ENCODE peak calls at places on chromosomes 4 and X, in seven cellular contexts. T is GM23248, L is endothelial cell of umbilical vein, W is testis, E is left ventricle myocardium inferior, C is OCI-LY7, G is psoas muscle. R is an unnamed sample.

GRCh38 chrX:120015145-120016067 is 62.1 kb downstream of the RHOXF2B start:
- DNase-seq in G (no peak), T (peak; percentile 20), E (no peak), L (no peak), C (no peak), W (no peak), R (peak; percentile 32)

GRCh38 chr4:47623916-47624554 is 139.0 kb downstream of the ATP10D start:
- DNase-seq in E (no peak), C (no peak), T (peak; percentile 59), G (no peak), W (no peak), L (no peak), R (no peak)

GRCh38 chr4:87416965-87417364 is 5.4 kb upstream of the NUDT9 start:
- DNase-seq in C (no peak), E (no peak), W (no peak), L (no peak), G (no peak), T (no peak), R (no peak)

GRCh38 chr4:30833206-30833605 is 113.0 kb downstream of the PCDH7 start:
- DNase-seq in C (no peak), L (no peak), T (no peak), G (no peak), W (no peak), E (no peak), R (no peak)

GRCh38 chr4:185244763-185245162 is 35.4 kb downstream of the SNX25 start:
- DNase-seq in E (no peak), W (no peak), L (no peak), C (no peak), T (peak; percentile 13), G (no peak), R (no peak)

GRCh38 chr4:23937173-23937572 is 47.3 kb upstream of the PPARGC1A start:
- DNase-seq in G (no peak), C (no peak), T (peak; percentile 59), W (no peak), E (no peak), L (no peak), R (no peak)

GRCh38 chrX:42694260-42694815 is 83.6 kb downstream of the PPP1R2C start:
- DNase-seq in G (no peak), T (no peak), C (no peak), W (no peak), L (no peak), E (no peak), R (no peak)

GRCh38 chr4:1594871-1595788 is 89.0 kb downstream of the FAM53A start:
- DNase-seq in L (no peak), W (no peak), E (no peak), T (no peak), C (no peak), G (no peak), R (no peak)

GRCh38 chr4:8573266-8573665 is 6.9 kb upstream of the GPR78 start:
- DNase-seq in L (no peak), T (no peak), E (no peak), W (no peak), G (no peak), C (no peak), R (no peak)

GRCh38 chr4:122591196-122591595 is 29.7 kb downstream of the IL21 start:
- DNase-seq in T (peak; percentile 51), E (no peak), C (no peak), W (no peak), L (no peak), G (no peak), R (no peak)

GRCh38 chr4:3219761-3220481 is 29.0 kb upstream of the MSANTD1 start:
- DNase-seq in E (no peak), W (no peak), L (no peak), G (peak; percentile 2), T (no peak), C (no peak), R (no peak)

DNA sequence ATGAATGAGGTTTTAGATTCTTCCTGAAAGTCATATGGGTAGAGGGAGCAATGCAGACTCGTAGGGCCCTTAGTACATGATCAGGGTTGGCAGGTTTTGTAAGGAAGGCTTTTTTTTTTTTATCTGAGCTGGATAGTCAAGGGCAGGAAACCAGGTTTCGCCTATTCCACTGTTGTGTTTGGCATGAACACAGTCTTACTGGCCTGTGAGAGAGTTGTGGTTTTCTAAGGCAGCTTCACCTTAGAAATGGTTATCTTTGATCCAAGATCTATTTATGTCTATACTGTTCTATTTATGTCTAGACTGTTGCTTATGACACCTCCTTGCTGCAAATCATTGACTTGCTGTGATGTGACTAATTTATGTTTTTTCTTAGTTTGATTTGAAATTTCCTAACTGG is 49.0 kb downstream of the SPATA18 start:
- DNase-seq in G (no peak), W (no peak), E (no peak), C (no peak), L (peak; percentile 16), T (peak; percentile 22), R (peak; percentile 21)
- H3K27ac ChIP-seq in G (no peak overlapping the region), W (no peak overlapping the region), E (no peak overlapping the region), C (no peak overlapping the region), L (no peak overlapping the region), T (no peak overlapping the region), R (peak overlapping the region; percentile 58)

DNA sequence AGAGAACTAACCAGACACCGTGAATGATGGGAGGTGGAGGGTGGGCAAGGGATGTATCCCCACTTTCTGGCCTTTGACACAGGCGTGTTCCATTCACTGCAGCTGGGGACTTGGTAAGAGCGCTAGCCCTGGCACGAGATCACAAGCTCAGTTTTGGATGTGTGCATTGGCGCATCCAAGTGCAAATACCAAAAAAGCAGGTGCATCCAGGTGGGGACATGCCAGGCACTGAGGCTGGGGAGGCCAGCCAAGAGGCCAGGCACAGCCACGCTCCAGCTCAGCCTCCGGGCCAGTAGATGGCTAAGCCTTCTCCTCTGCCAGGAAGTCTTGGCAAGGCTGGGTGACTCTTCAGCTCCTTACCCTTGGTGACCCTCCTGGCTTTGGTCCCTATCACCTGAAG is 4.4 kb upstream of the ZFP92 start:
- DNase-seq in C (no peak), E (no peak), G (no peak), T (no peak), L (no peak), W (no peak), R (no peak)
- H3K27ac ChIP-seq in C (no peak overlapping the region), E (no peak overlapping the region), G (no peak overlapping the region), T (no peak overlapping the region), L (no peak overlapping the region), W (no peak overlapping the region), R (no peak overlapping the region)

GRCh38 chr4:153261431-153261830 is 57.2 kb downstream of the TRIM2 start:
- DNase-seq in G (no peak), W (no peak), C (no peak), E (no peak), L (no peak), T (peak; percentile 43), R (no peak)
- H3K27ac ChIP-seq in G (no peak overlapping the region), W (no peak overlapping the region), C (no peak overlapping the region), E (no peak overlapping the region), L (no peak overlapping the region), T (peak overlapping the region; percentile 13), R (no peak overlapping the region)

GRCh38 chr4:158560284-158560683 is 38.6 kb downstream of the RXFP1 start:
- DNase-seq in T (no peak), W (no peak), G (no peak), C (no peak), E (no peak), L (no peak), R (no peak)
- H3K27ac ChIP-seq in T (no peak overlapping the region), W (no peak overlapping the region), G (no peak overlapping the region), C (no peak overlapping the region), E (no peak overlapping the region), L (no peak overlapping the region), R (no peak overlapping the region)

DNA sequence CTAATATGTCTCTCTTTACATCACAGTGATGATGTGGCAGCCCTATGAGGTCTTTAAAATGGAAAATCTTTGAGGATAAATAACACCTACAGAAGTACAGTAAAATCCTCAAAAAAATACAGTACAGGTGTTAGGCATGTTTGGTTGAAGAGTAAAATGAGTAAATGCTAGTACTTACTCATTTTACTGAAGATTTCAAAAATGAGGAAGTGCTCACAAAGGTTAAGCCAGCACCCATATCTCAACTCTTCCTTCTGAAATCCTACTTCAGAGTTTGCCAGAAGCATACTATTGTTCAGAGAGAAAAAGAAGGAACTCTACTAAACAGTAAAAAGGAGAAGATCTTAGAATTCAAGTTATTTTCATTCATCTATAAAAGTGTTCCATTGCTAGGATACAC is 130.9 kb downstream of the CBR4 start:
- DNase-seq in G (no peak), C (no peak), W (no peak), T (no peak), E (no peak), L (no peak), R (no peak)
- H3K27ac ChIP-seq in G (peak overlapping the region; percentile 77), C (no peak overlapping the region), W (no peak overlapping the region), T (no peak overlapping the region), E (peak overlapping the region; percentile 74), L (no peak overlapping the region), R (no peak overlapping the region)

GRCh38 chr4:108157655-108158054 is 11.1 kb downstream of the LEF1 start:
- DNase-seq in E (no peak), G (no peak), W (no peak), T (no peak), L (no peak), C (no peak), R (no peak)

GRCh38 chr4:108152980-108153379 is 15.8 kb downstream of the LEF1 start:
- DNase-seq in W (no peak), E (no peak), G (no peak), T (no peak), L (no peak), C (no peak), R (no peak)

GRCh38 chr4:108156391-108156790 is 12.3 kb downstream of the LEF1 start:
- DNase-seq in W (no peak), G (no peak), E (no peak), T (no peak), L (no peak), C (no peak), R (no peak)

GRCh38 chr4:108159845-108160244 is 8.9 kb downstream of the LEF1 start:
- DNase-seq in C (peak; percentile 80), L (no peak), T (no peak), W (no peak), E (no peak), G (no peak), R (no peak)

GRCh38 chr4:108155373-108155772 is 13.4 kb downstream of the LEF1 start:
- DNase-seq in G (no peak), W (no peak), T (no peak), E (no peak), L (no peak), C (no peak), R (no peak)
- H3K27ac ChIP-seq in G (no peak overlapping the region), W (no peak overlapping the region), T (no peak overlapping the region), E (no peak overlapping the region), L (no peak overlapping the region), C (no peak overlapping the region), R (no peak overlapping the region)

GRCh38 chr4:94974773-94975172 is 217.0 kb downstream of the BMPR1B start:
- DNase-seq in T (peak; percentile 82), G (no peak), C (no peak), E (no peak), W (no peak), L (peak; percentile 39), R (peak; percentile 57)
- H3K27ac ChIP-seq in T (peak overlapping the region; percentile 41), G (no peak overlapping the region), C (no peak overlapping the region), E (no peak overlapping the region), W (no peak overlapping the region), L (no peak overlapping the region), R (no peak overlapping the region)

R was measured in cardiac muscle cell.